ENCODE peak calls at places on chromosomes 5 and 9, in eight cellular contexts. J, F, A, Z, H, E, C and L are unnamed samples.

GRCh38 chr5:4674176-4674575 is 466.0 kb upstream of the ADAMTS16 start:
- DNase-seq in J (no peak), F (no peak), A (no peak), Z (no peak), H (no peak), E (no peak), C (no peak), L (no peak)

GRCh38 chr5:119220576-119221197 is 135.1 kb upstream of the TNFAIP8 start:
- DNase-seq in J (no peak), F (no peak), A (no peak), Z (no peak), H (no peak), E (no peak), C (no peak), L (no peak)

GRCh38 chr9:79559501-79560181 is 12.1 kb upstream of the TLE4 start:
- DNase-seq in J (no peak), F (no peak), A (no peak), Z (no peak), H (no peak), E (no peak), C (no peak), L (no peak)

GRCh38 chr5:30131-30530 is 61.8 kb upstream of the PLEKHG4B start:
- DNase-seq in J (no peak), F (no peak), A (no peak), Z (no peak), H (no peak), E (no peak), C (no peak), L (no peak)

GRCh38 chr9:13324988-13325387 is 45.5 kb upstream of the MPDZ start:
- DNase-seq in J (no peak), F (peak; percentile 5), A (no peak), Z (no peak), H (peak; percentile 19), E (no peak), C (no peak), L (no peak)

GRCh38 chr5:180593446-180594206 is 2.3 kb upstream of the SCGB3A1 start:
- DNase-seq in J (no peak), F (no peak), A (no peak), Z (no peak), H (no peak), E (no peak), C (no peak), L (no peak)

GRCh38 chr9:110579763-110580255 is 268 bp upstream of the SVEP1 start:
- DNase-seq in J (no peak), F (no peak), A (no peak), Z (no peak), H (peak; percentile 94), E (peak; percentile 26), C (no peak), L (no peak)

GRCh38 chr9:134537891-134538520 is 103.6 kb upstream of the COL5A1 start:
- DNase-seq in J (no peak), F (no peak), A (no peak), Z (no peak), H (no peak), E (no peak), C (no peak), L (no peak)

GRCh38 chr9:105291938-105292337 is 47.5 kb downstream of the SLC44A1 start:
- DNase-seq in J (no peak), F (no peak), A (no peak), Z (no peak), H (no peak), E (no peak), C (no peak), L (no peak)

GRCh38 chr5:71537681-71538080 is 49.5 kb upstream of the MCCC2 start:
- DNase-seq in J (no peak), F (peak; percentile 47), A (no peak), Z (no peak), H (no peak), E (no peak), C (no peak), L (no peak)

GRCh38 chr9:72583370-72583769 is 62.0 kb downstream of the TMC1 start:
- DNase-seq in J (no peak), F (no peak), A (no peak), Z (no peak), H (peak; percentile 37), E (no peak), C (no peak), L (no peak)

GRCh38 chr9:9817176-9817575 is 795.6 kb downstream of the PTPRD start:
- DNase-seq in J (no peak), F (no peak), A (no peak), Z (no peak), H (no peak), E (no peak), C (no peak), L (no peak)

GRCh38 chr9:18976368-18977238 is 56.4 kb downstream of the SAXO1 start:
- DNase-seq in J (no peak), F (peak; percentile 77), A (no peak), Z (no peak), H (peak; percentile 70), E (peak; percentile 83), C (no peak), L (no peak)

GRCh38 chr5:168364738-168365550 is 73.5 kb downstream of the WWC1 start:
- DNase-seq in J (no peak), F (no peak), A (no peak), Z (no peak), H (peak; percentile 4), E (no peak), C (peak; percentile 82), L (no peak)